ENCODE peak calls at places on chromosome 2, in ten cellular contexts. W is Panc1, C is cardiac muscle cell, T is endothelial cell of umbilical vein, B is osteoblast, F is left ventricle myocardium inferior, J is body of pancreas, D is ovary, L is endodermal cell, Z is right lobe of liver. S is an unnamed sample.

GRCh38 chr2:231910771-231911170 is 15.4 kb downstream of the NPPC start:
- DNase-seq in W (no peak), C (no peak), T (no peak), B (no peak), F (peak; percentile 3), J (no peak), D (no peak), L (no peak), Z (no peak), S (no peak)

GRCh38 chr2:66689456-66690051 is 254.6 kb downstream of the MEIS1 start:
- DNase-seq in W (no peak), C (no peak), T (no peak), B (no peak), F (no peak), J (no peak), D (no peak), L (no peak), Z (no peak), S (no peak)

GRCh38 chr2:180038997-180039396 is 31.9 kb upstream of the CWC22 start:
- DNase-seq in W (no peak), C (no peak), T (no peak), B (no peak), F (no peak), J (no peak), D (no peak), L (no peak), Z (no peak), S (no peak)

GRCh38 chr2:216495656-216496055 is 3.0 kb upstream of the RPL37A start:
- DNase-seq in W (no peak), C (no peak), T (peak; percentile 77), B (no peak), F (no peak), J (no peak), D (no peak), L (no peak), Z (no peak), S (no peak)

GRCh38 chr2:169968767-169969166 is 141.5 kb downstream of the UBR3 start:
- DNase-seq in W (no peak), C (no peak), T (peak; percentile 6), B (no peak), F (no peak), J (no peak), D (no peak), L (no peak), Z (no peak), S (no peak)

GRCh38 chr2:171688129-171688465 is 828 bp downstream of the DYNC1I2 start:
- DNase-seq in W (no peak), C (peak; percentile 27), T (no peak), B (peak; percentile 72), F (no peak), J (no peak), D (no peak), L (no peak), Z (no peak), S (no peak)

GRCh38 chr2:114515901-114516300 is 73.5 kb downstream of the DPP10 start:
- DNase-seq in W (no peak), C (no peak), T (no peak), B (no peak), F (no peak), J (no peak), D (no peak), L (no peak), Z (no peak), S (no peak)

GRCh38 chr2:1563084-1563857 is 150.0 kb downstream of the TPO start:
- DNase-seq in W (no peak), C (no peak), T (no peak), B (peak; percentile 72), F (no peak), J (no peak), D (no peak), L (no peak), Z (no peak), S (no peak)

GRCh38 chr2:31263636-31264190 is 29.8 kb downstream of the EHD3 start:
- DNase-seq in W (no peak), C (no peak), T (no peak), B (no peak), F (no peak), J (no peak), D (no peak), L (peak; percentile 81), Z (no peak), S (no peak)

GRCh38 chr2:102168026-102168425 is 18.8 kb upstream of the IL1RL2 start:
- DNase-seq in W (no peak), C (no peak), T (no peak), B (no peak), F (no peak), J (no peak), D (no peak), L (no peak), Z (no peak), S (no peak)

GRCh38 chr2:69060938-69061501 is 48.0 kb downstream of the ANTXR1 start:
- DNase-seq in W (no peak), C (no peak), T (no peak), B (no peak), F (no peak), J (no peak), D (no peak), L (no peak), Z (no peak), S (no peak)

GRCh38 chr2:205660521-205661124 is 21.7 kb upstream of the NRP2 start:
- DNase-seq in W (no peak), C (peak; percentile 48), T (no peak), B (peak; percentile 83), F (no peak), J (peak; percentile 10), D (no peak), L (no peak), Z (no peak), S (no peak)

GRCh38 chr2:49240608-49241007 is 86.3 kb upstream of the FSHR start:
- DNase-seq in W (no peak), C (no peak), T (no peak), B (peak; percentile 37), F (no peak), J (no peak), D (no peak), L (no peak), Z (no peak), S (no peak)

DNA sequence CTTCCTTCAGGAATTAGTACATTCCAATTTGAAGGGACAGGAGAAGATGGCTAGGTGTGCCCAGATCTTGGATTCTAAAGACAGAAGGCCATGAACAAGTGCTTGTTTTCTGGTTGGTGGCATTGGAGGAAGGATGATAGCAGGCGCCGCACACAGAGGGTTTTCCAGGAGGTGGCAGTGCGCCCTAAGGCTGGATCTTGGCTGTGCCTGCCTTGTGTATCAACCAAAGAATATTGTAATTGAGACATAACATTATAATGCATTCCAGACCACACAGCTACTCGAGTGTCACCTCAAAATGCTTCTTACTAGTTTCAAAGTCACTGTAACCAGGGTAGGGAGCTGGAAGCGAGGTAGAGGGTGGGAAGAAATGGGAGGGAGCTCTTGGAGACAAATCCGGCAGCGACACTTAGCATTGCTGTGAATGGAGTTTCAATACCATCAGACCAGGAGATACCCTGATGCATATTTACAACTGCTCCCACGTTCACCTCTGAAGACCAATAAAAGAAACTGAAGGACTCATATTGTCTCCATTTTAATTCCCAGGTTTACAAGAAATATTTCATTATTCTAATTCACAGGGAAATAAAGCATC is 42.5 kb downstream of the CPO start:
- DNase-seq in W (peak; percentile 38), C (peak; percentile 75), T (peak; percentile 79), B (peak; percentile 86), F (peak; percentile 73), J (peak; percentile 49), D (peak; percentile 79), L (peak; percentile 89), Z (peak; percentile 70), S (peak; percentile 72)
- TF ChIP-seq CTCF in W (peak; percentile 90), C (peak; percentile 85), T (peak; percentile 88), B (peak; percentile 94), F (peak; percentile 92), J (peak; percentile 43), D (peak; percentile 22), L (peak; percentile 90), Z (peak; percentile 71), S (peak; percentile 77)

GRCh38 chr2:241230435-241230834 is 42.0 kb downstream of the ANO7 start:
- DNase-seq in W (no peak), C (no peak), T (no peak), B (peak; percentile 21), F (no peak), J (peak; percentile 52), D (peak; percentile 34), L (no peak), Z (peak; percentile 36), S (peak; percentile 24)

GRCh38 chr2:241234066-241234790 is 45.8 kb downstream of the ANO7 start:
- DNase-seq in W (no peak), C (no peak), T (no peak), B (peak; percentile 82), F (no peak), J (no peak), D (no peak), L (no peak), Z (peak; percentile 34), S (no peak)

GRCh38 chr2:241234962-241235361 is 46.5 kb downstream of the ANO7 start:
- DNase-seq in W (no peak), C (no peak), T (no peak), B (no peak), F (no peak), J (no peak), D (no peak), L (no peak), Z (no peak), S (no peak)

GRCh38 chr2:241235396-241235795 is 46.9 kb downstream of the ANO7 start:
- DNase-seq in W (no peak), C (no peak), T (no peak), B (peak; percentile 19), F (no peak), J (no peak), D (no peak), L (no peak), Z (peak; percentile 39), S (no peak)

GRCh38 chr2:241232736-241233575 is 44.5 kb downstream of the ANO7 start:
- DNase-seq in W (no peak), C (no peak), T (no peak), B (peak; percentile 71), F (no peak), J (no peak), D (no peak), L (no peak), Z (peak; percentile 40), S (peak; percentile 30)
- H3K36me3 ChIP-seq in W (peaks cover 21% of the 10 kb centered on the region), C (peaks cover 67% of the 10 kb centered on the region), T (peaks cover 35% of the 10 kb centered on the region), B (peaks cover 90% of the 10 kb centered on the region), F (peaks cover 100% of the 10 kb centered on the region), J (peaks cover 87% of the 10 kb centered on the region), D (no peaks in the 10 kb centered on the region), L (peaks cover 96% of the 10 kb centered on the region), Z (peaks cover 96% of the 10 kb centered on the region), S (peaks cover 100% of the 10 kb centered on the region)

GRCh38 chr2:45825001-45825651 is 173.7 kb downstream of the PRKCE start:
- DNase-seq in W (no peak), C (no peak), T (no peak), B (peak; percentile 67), F (no peak), J (no peak), D (no peak), L (no peak), Z (no peak), S (no peak)
- TF ChIP-seq CTCF in W (no peak), C (no peak), T (no peak), B (no peak), F (no peak), J (no peak), D (no peak), L (peak; percentile 72), Z (no peak), S (no peak)

DNA sequence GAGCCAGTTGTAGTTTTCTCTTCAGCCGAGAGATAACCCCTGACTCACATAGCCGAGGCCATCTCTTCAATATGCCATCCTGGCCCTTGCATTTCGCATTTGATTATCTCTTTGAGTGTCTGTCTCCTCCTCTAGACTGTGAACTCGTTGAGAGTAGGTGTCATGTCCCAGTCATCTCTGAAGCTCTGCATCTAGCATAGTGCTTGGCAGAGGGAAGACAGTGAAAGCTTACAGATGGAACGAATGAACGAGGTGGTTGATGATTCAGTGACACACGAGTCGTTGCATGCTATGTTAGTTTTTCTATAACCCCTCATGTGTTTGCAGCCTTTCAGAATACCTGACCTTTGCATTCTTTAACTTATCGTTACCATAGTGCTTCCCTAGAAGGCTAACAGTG is 59.9 kb upstream of the CYRIA start:
- DNase-seq in W (no peak), C (peak; percentile 32), T (no peak), B (no peak), F (no peak), J (no peak), D (no peak), L (no peak), Z (no peak), S (no peak)
- H3K36me3 ChIP-seq in W (no peaks in the 10 kb centered on the region), C (no peaks in the 10 kb centered on the region), T (no peaks in the 10 kb centered on the region), B (no peaks in the 10 kb centered on the region), F (no peaks in the 10 kb centered on the region), J (no peaks in the 10 kb centered on the region), D (no peaks in the 10 kb centered on the region), L (no peaks in the 10 kb centered on the region), Z (no peaks in the 10 kb centered on the region), S (no peaks in the 10 kb centered on the region)